ENCODE peak calls at places on chromosomes 6 and 20, in ten cellular contexts. S is HCEC 1CT; L is ureter; X is AG09319; W is activated CD8-positive, alpha-beta T cell treated with anti-CD3 and anti-CD28 coated beads for 36 hours; M is stimulated activated CD4-positive, alpha-beta T cell treated with anti-CD3 and anti-CD28 coated beads, TNF-alpha, amount 100 ng/mL, for 24 hours; Z is activated T-cell treated with anti-CD3 and anti-CD28 coated beads, Interleukin-2, amount 50 U/mL, for 4 hours; T is RPMI7951; G is naive thymus-derived CD8-positive, alpha-beta T cell; V is pons. E is an unnamed sample.

GRCh38 chr6:96862560-96862959 is 25.3 kb upstream of the GPR63 start:
- DNase-seq in S (no peak), L (no peak), X (no peak), W (no peak), M (no peak), Z (no peak), T (no peak), G (no peak), V (no peak), E (no peak)

GRCh38 chr6:101391772-101392560 is 1.5 kb upstream of the GRIK2 start:
- DNase-seq in S (peak), L (no peak), X (no peak), W (no peak), M (no peak), Z (no peak), T (peak), G (no peak), V (no peak), E (no peak)

GRCh38 chr6:79570129-79570801 is 33.0 kb upstream of the LCA5 start:
- DNase-seq in S (peak), L (peak), X (no peak), W (no peak), M (no peak), Z (no peak), T (no peak), G (no peak), V (no peak), E (no peak)

GRCh38 chr20:16531485-16531884 is 41.8 kb downstream of the KIF16B start:
- DNase-seq in S (no peak), L (no peak), X (no peak), W (no peak), M (no peak), Z (no peak), T (no peak), G (no peak), V (no peak), E (no peak)

GRCh38 chr6:105675715-105676397 is 273.0 kb upstream of the PREP start:
- DNase-seq in S (peak), L (no peak), X (peak), W (peak), M (no peak), Z (no peak), T (peak), G (no peak), V (no peak), E (no peak)

GRCh38 chr6:24763578-24763977 is 11.2 kb upstream of the GMNN start:
- DNase-seq in S (no peak), L (peak), X (no peak), W (no peak), M (no peak), Z (no peak), T (no peak), G (no peak), V (no peak), E (no peak)

GRCh38 chr20:50487397-50487796 is 22.8 kb upstream of the PTPN1 start:
- DNase-seq in S (no peak), L (no peak), X (no peak), W (peak), M (no peak), Z (no peak), T (no peak), G (no peak), V (no peak), E (no peak)

GRCh38 chr6:722077-722524 is 29.2 kb upstream of the EXOC2 start:
- DNase-seq in S (peak), L (peak), X (peak), W (peak), M (peak), Z (peak), T (peak), G (peak), V (peak), E (peak)

GRCh38 chr6:36364669-36365479 is 22.6 kb downstream of the ETV7 start:
- DNase-seq in S (no peak), L (no peak), X (no peak), W (peak), M (no peak), Z (no peak), T (no peak), G (no peak), V (no peak), E (no peak)

E was measured in effector memory CD8-positive, alpha-beta T cell.